ENCODE peak calls at places on chromosomes 2 and 18, in seven cellular contexts. S is psoas muscle; E is AG09309; F is CD8-positive, alpha-beta T cell; J is left lung; G is WERI-Rb-1; V is gastrocnemius medialis. O is an unnamed sample.

GRCh38 chr2:151810506-151810905 is 17.7 kb downstream of the ARL5A start:
- DNase-seq in S (no peak), E (no peak), F (no peak), J (no peak), G (no peak), V (no peak), O (no peak)

GRCh38 chr2:196293751-196294486 is 122.5 kb upstream of the STK17B start:
- DNase-seq in S (no peak), E (peak), F (no peak), J (no peak), G (no peak), V (no peak), O (no peak)

GRCh38 chr2:31238126-31238905 is 4.4 kb downstream of the EHD3 start:
- DNase-seq in S (no peak), E (no peak), F (no peak), J (no peak), G (no peak), V (no peak), O (no peak)

GRCh38 chr2:159265171-159265576 is 21.3 kb downstream of the WDSUB1 start:
- DNase-seq in S (no peak), E (peak), F (no peak), J (no peak), G (no peak), V (no peak), O (no peak)

GRCh38 chr2:143252138-143252907 is 123.1 kb downstream of the ARHGAP15 start:
- DNase-seq in S (no peak), E (no peak), F (no peak), J (no peak), G (no peak), V (no peak), O (no peak)

GRCh38 chr18:37778417-37779165 is 213.0 kb upstream of the CELF4 start:
- DNase-seq in S (peak), E (no peak), F (no peak), J (peak), G (peak), V (no peak), O (no peak)

GRCh38 chr2:38586926-38587325 is 15.8 kb downstream of the HNRNPLL start:
- DNase-seq in S (no peak), E (no peak), F (no peak), J (no peak), G (no peak), V (no peak), O (no peak)

GRCh38 chr2:9364791-9365497 is 58.4 kb downstream of the ITGB1BP1 start:
- DNase-seq in S (no peak), E (no peak), F (no peak), J (no peak), G (no peak), V (no peak), O (no peak)

GRCh38 chr2:105744909-105745853 is at the start of gene NCK2:
- DNase-seq in S (peak), E (no peak), F (no peak), J (peak), G (peak), V (no peak), O (no peak)

GRCh38 chr2:46831869-46832265 is 83.7 kb downstream of the MCFD2 start:
- DNase-seq in S (no peak), E (no peak), F (no peak), J (no peak), G (no peak), V (no peak), O (no peak)

GRCh38 chr2:233470007-233470687 is 96.4 kb downstream of the USP40 start:
- DNase-seq in S (peak), E (no peak), F (no peak), J (peak), G (peak), V (no peak), O (no peak)

GRCh38 chr2:46644690-46645385 is 165.5 kb downstream of the TMEM247 start:
- DNase-seq in S (no peak), E (no peak), F (no peak), J (no peak), G (no peak), V (no peak), O (peak)

GRCh38 chr2:157880927-157881326 is 4.8 kb upstream of the ACVR1 start:
- DNase-seq in S (no peak), E (no peak), F (no peak), J (no peak), G (no peak), V (no peak), O (no peak)

GRCh38 chr18:8823530-8823929 is 118.2 kb downstream of the MTCL1 start:
- DNase-seq in S (no peak), E (no peak), F (no peak), J (no peak), G (no peak), V (no peak), O (no peak)

GRCh38 chr2:20478961-20479360 is 32.1 kb downstream of the RHOB start:
- DNase-seq in S (no peak), E (no peak), F (no peak), J (no peak), G (peak), V (no peak), O (no peak)

GRCh38 chr2:1571477-1572417 is 158.5 kb downstream of the TPO start:
- DNase-seq in S (no peak), E (no peak), F (no peak), J (no peak), G (no peak), V (no peak), O (no peak)

GRCh38 chr2:209663666-209664065 is 108.0 kb upstream of the UNC80 start:
- DNase-seq in S (no peak), E (no peak), F (no peak), J (no peak), G (no peak), V (no peak), O (no peak)

GRCh38 chr2:127953849-127954248 is 68.1 kb upstream of the AMMECR1L start:
- DNase-seq in S (no peak), E (no peak), F (no peak), J (no peak), G (no peak), V (no peak), O (no peak)

GRCh38 chr2:196827356-196827755 is 18.2 kb upstream of the C2orf66 start:
- DNase-seq in S (no peak), E (no peak), F (no peak), J (no peak), G (no peak), V (no peak), O (no peak)

GRCh38 chr2:78418041-78418440 is 607.5 kb upstream of the REG3G start:
- DNase-seq in S (no peak), E (no peak), F (no peak), J (no peak), G (no peak), V (no peak), O (no peak)

GRCh38 chr2:239442192-239442591 is 41.4 kb upstream of the HDAC4 start:
- DNase-seq in S (no peak), E (no peak), F (no peak), J (no peak), G (no peak), V (no peak), O (no peak)

GRCh38 chr2:142314164-142314563 is 183.3 kb upstream of the LRP1B start:
- DNase-seq in S (no peak), E (no peak), F (no peak), J (no peak), G (no peak), V (no peak), O (no peak)

GRCh38 chr2:176652300-176653182 is 383.3 kb downstream of the MTX2 start:
- DNase-seq in S (no peak), E (peak), F (no peak), J (no peak), G (peak), V (no peak), O (no peak)

GRCh38 chr2:187435756-187436155 is 12.3 kb downstream of the CALCRL start:
- DNase-seq in S (no peak), E (no peak), F (no peak), J (no peak), G (no peak), V (no peak), O (no peak)

GRCh38 chr2:240930631-240931318 is 24.6 kb downstream of the CROCC2 start:
- DNase-seq in S (no peak), E (no peak), F (no peak), J (peak), G (peak), V (no peak), O (no peak)

GRCh38 chr2:126784636-126785035 is 114.1 kb upstream of the TEX51 start:
- DNase-seq in S (no peak), E (no peak), F (no peak), J (no peak), G (no peak), V (no peak), O (no peak)

GRCh38 chr2:216339456-216340279 is 32.6 kb downstream of the MARCHF4 start:
- DNase-seq in S (no peak), E (no peak), F (no peak), J (no peak), G (peak), V (no peak), O (no peak)

GRCh38 chr18:79857082-79857661 is 59.4 kb downstream of the KCNG2 start:
- DNase-seq in S (no peak), E (peak), F (no peak), J (no peak), G (peak), V (no peak), O (no peak)

GRCh38 chr2:231068525-231069222 is 12.0 kb downstream of the PSMD1 start:
- DNase-seq in S (no peak), E (no peak), F (no peak), J (no peak), G (no peak), V (no peak), O (no peak)

GRCh38 chr2:105895995-105896764 is 151.5 kb downstream of the NCK2 start:
- DNase-seq in S (no peak), E (no peak), F (no peak), J (no peak), G (no peak), V (peak), O (no peak)

GRCh38 chr2:24972315-24972958 is 682 bp upstream of the DNAJC27 start:
- DNase-seq in S (no peak), E (no peak), F (peak), J (no peak), G (peak), V (no peak), O (no peak)

GRCh38 chr2:237732790-237733349 is 65.7 kb upstream of the RBM44 start:
- DNase-seq in S (peak), E (no peak), F (no peak), J (no peak), G (no peak), V (peak), O (no peak)

GRCh38 chr2:237732070-237732469 is 66.5 kb upstream of the RBM44 start:
- DNase-seq in S (no peak), E (no peak), F (no peak), J (no peak), G (no peak), V (no peak), O (no peak)

GRCh38 chr2:237734905-237735623 is 63.5 kb upstream of the RBM44 start:
- DNase-seq in S (no peak), E (no peak), F (no peak), J (peak), G (no peak), V (no peak), O (no peak)

GRCh38 chr2:237735762-237736161 is 62.8 kb upstream of the RBM44 start:
- DNase-seq in S (no peak), E (no peak), F (no peak), J (no peak), G (no peak), V (no peak), O (no peak)

DNA sequence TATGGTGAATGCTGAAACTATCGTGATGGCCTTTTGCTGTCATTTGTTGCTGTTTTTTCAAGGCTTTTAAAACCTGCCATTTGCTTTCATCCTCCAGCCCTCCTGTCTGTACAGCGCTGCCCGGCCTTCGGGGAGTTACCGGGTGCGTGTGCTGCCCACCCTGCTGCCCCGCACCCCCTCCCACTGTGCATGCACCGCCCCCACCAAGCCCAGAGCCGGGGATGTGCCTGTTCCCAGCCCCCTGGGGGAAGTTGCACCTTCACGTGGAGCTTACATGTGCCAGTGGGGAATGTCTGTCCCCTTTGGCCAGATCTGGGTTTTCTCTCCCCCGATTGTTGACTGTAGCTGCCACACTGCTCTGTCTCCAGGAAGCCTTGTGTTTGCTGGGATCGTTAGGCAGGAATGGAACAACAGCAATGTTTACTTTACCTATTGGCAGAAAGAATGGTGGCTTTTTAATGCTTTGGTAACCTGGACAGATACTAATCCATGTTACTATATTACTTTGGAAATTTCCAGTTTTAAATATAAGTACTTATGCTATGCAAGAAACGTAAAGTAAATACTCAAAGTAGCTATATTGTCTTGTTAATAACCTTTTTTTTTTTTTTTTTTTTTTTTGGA is 64.8 kb upstream of the RBM44 start:
- DNase-seq in S (no peak), E (no peak), F (no peak), J (no peak), G (no peak), V (no peak), O (no peak)
- H3K4me3 ChIP-seq in S (peak), E (no peak), F (no peak), J (no peak), G (no peak), V (no peak), O (no peak)

GRCh38 chr2:188512456-188512855 is 220.8 kb downstream of the GULP1 start:
- DNase-seq in S (no peak), E (peak), F (no peak), J (no peak), G (no peak), V (no peak), O (no peak)
- TF ChIP-seq CTCF in S (peak), E (peak), F (no peak), J (peak), G (peak), V (peak), O (peak)

DNA sequence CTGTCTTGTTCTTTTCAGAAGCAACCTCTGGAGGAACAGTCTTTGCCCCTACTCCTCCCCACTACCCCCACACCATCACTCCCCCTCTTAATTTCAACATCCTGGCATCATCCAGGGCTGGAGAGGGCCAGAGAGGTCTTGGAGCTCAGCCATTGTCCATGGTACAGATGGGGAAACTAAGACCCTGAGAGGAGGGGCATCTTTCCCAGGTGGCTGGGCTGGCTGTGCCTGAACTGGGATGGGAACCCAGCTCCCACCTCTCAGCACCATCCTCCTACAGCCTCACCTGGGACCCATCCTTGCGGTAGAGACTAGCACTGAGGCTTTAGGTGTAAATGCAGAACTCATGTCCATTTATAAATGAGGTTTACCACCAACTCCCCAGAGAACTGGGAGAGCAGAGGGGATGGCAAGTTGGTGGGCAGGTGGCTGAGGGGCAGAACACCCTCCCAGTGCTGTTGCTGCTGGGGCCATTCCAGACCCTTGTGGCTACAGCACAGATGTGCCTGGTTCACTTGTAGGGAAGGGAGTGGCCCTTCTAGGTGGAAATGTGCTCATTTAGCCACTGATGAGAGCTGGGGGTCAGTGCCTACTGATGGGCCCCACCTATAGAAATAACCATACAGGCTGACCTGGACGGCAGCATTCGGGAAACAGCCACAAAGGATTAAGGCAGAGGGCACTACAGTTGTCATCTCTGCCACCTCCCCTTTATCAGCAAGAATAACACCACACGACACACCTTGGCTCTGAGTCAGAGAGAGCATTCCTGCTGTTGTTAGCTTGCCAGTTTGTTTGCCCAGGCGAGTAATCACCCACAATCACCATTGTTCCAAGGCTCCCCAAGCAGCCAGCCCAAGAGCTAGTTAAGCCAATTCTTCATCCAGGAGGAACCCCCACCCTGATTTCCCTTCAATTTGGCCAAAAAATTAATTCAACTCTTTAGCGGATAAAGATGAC is 2.1 kb downstream of the MLPH start:
- DNase-seq in S (no peak), E (no peak), F (no peak), J (no peak), G (no peak), V (no peak), O (no peak)
- H3K4me3 ChIP-seq in S (no peak), E (no peak), F (no peak), J (peak), G (no peak), V (no peak), O (peak)

GRCh38 chr2:43086451-43087221 is 139.8 kb downstream of the ZFP36L2 start:
- DNase-seq in S (peak), E (peak), F (no peak), J (peak), G (no peak), V (peak), O (peak)
- TF ChIP-seq CTCF in S (no peak), E (no peak), F (no peak), J (no peak), G (no peak), V (no peak), O (no peak)

DNA sequence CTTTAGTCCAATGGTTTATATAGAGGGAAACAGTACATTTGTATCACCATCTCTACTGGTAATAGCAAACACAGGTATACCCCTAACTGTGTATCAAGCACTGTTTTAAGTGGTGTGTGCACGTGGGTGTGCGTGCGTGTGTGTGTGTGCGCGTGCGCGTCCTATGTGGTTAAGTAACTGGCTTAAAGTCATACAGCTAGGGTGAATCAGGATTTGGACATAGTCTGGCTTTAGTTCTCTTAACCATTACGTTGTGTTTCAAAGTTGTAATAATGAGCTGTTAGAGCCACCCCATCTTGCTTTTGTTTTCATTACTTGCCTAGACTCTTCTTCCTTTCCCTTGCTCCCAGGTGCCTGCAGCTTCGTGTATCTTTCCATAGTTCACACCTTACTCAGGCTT is 2.1 kb downstream of the HADHB start:
- DNase-seq in S (peak), E (peak), F (no peak), J (no peak), G (no peak), V (peak), O (no peak)
- H3K4me3 ChIP-seq in S (peak), E (no peak), F (no peak), J (no peak), G (no peak), V (peak), O (no peak)

DNA sequence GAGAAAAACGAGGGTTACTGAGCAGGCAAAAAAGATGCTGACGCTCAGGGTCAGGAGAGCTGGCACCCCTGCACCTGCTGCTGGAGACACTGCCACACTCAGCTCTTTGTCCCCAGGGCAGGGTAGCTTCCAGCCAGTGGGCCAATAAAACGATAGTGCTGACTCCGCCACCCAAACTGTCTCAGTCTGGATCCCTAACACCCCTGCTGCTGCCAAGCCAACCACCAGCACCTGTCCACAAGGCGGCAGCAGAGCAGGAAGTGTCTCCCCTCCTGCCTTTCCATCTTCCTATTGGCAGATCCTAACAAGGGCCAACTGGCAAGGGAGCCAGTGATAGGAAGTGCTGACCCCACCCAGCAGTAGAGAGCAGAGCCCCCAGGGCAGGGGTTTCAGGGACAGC is 531.5 kb upstream of the SALL3 start:
- DNase-seq in S (no peak), E (no peak), F (no peak), J (no peak), G (peak), V (no peak), O (no peak)
- TF ChIP-seq CTCF in S (no peak), E (no peak), F (no peak), J (no peak), G (peak), V (no peak), O (no peak)